ENCODE peak calls at places on chromosomes 16 and 17, in four cellular contexts. One of them, this sample, is unnamed. For H3K9me3, the result is how much of the 10 kb centered on the place peaks cover.

GRCh38 chr17:80899402-80900268 is 92.0 kb upstream of the CHMP6 start:
- DNase-seq in K562: peak
- DNase-seq in A549: peak
- DNase-seq in adrenal gland: peak
- DNase-seq in this sample: peak

GRCh38 chr17:57604771-57605733 is 140.0 kb downstream of the CCDC182 start:
- DNase-seq in A549: no peak
- DNase-seq in K562: no peak
- DNase-seq in adrenal gland: peak
- DNase-seq in this sample: no peak

GRCh38 chr17:37648555-37648954 is 5.3 kb upstream of the DDX52 start:
- DNase-seq in adrenal gland: no peak
- DNase-seq in A549: no peak
- DNase-seq in K562: no peak
- DNase-seq in this sample: no peak

GRCh38 chr17:4594406-4595349 is 10.3 kb downstream of the SMTNL2 start:
- DNase-seq in adrenal gland: no peak
- DNase-seq in A549: no peak
- DNase-seq in K562: peak
- DNase-seq in this sample: no peak

GRCh38 chr17:4483012-4483840 is 15.5 kb upstream of the SPNS2 start:
- DNase-seq in K562: no peak
- DNase-seq in A549: peak
- DNase-seq in adrenal gland: no peak
- DNase-seq in this sample: peak

GRCh38 chr16:83924686-83925085 is 25.8 kb downstream of the MLYCD start:
- DNase-seq in A549: no peak
- DNase-seq in adrenal gland: no peak
- DNase-seq in K562: no peak
- DNase-seq in this sample: no peak

GRCh38 chr16:51184702-51185433 is 33.8 kb upstream of the SALL1 start:
- DNase-seq in K562: no peak
- DNase-seq in adrenal gland: no peak
- DNase-seq in A549: no peak
- DNase-seq in this sample: no peak

GRCh38 chr16:88747588-88748301 is 37.3 kb downstream of the PIEZO1 start:
- DNase-seq in adrenal gland: no peak
- DNase-seq in K562: peak
- DNase-seq in A549: peak
- DNase-seq in this sample: peak

GRCh38 chr17:70136131-70136530 is 33.2 kb upstream of the KCNJ2 start:
- DNase-seq in adrenal gland: no peak
- DNase-seq in A549: no peak
- DNase-seq in K562: no peak
- DNase-seq in this sample: no peak

GRCh38 chr16:85491798-85492616 is 121.1 kb upstream of the GSE1 start:
- DNase-seq in adrenal gland: peak
- DNase-seq in K562: no peak
- DNase-seq in A549: no peak
- DNase-seq in this sample: peak

GRCh38 chr16:85626191-85626951 is 13.2 kb downstream of the GSE1 start:
- DNase-seq in A549: no peak
- DNase-seq in K562: no peak
- DNase-seq in adrenal gland: no peak
- DNase-seq in this sample: no peak

GRCh38 chr17:45834471-45835396 is 9.9 kb upstream of the SPPL2C start:
- DNase-seq in A549: peak
- DNase-seq in adrenal gland: no peak
- DNase-seq in K562: no peak
- DNase-seq in this sample: no peak

GRCh38 chr16:48897698-48898205 is 287.8 kb upstream of the N4BP1 start:
- DNase-seq in K562: no peak
- DNase-seq in A549: no peak
- DNase-seq in adrenal gland: no peak
- DNase-seq in this sample: no peak

DNA sequence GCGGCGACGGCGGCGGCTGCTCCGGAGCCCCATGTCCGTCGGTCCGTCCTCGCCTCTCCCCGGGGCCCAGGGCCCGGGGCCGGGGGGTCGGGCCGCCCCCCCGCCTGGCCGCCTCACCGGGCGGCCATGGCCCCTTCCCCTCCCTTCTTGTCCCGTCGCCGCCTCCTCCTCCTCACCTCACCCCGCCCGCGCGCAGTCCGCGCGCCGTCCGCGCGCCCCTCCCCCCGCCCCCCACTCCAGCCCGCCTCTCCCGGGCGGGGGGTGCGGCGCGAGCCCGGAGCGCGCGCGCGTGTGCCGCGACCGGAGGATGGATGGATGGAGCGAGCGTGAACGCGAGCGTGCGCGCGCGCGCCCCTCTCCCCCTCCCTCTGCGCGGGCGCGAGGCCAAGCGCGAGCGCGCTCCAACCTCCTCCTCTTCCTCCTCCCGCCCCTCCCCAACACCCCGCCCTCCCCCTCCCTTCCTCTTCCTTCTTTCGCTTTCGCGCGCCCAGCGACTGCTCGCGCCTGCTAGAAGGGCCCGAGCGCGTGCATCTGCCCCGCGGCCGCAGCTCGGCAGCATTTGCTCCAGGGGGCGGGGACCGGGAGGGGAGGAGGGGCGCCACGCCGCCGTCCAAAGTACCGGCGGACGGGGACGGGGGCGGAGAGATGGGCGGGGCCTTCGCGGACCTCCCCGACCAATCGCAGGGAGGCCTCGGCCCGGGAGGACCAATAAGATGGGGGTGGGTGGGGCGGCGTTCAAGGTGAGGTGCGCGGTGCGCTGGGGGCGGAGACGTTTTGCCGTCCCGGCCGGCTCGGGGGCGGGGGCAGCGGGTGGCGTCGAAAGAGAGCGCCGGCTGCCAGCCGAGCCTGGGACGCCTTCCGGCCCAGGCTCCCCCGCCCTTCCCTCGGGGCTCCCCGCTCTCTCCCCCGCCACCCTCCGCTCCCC is at the start of gene ATXN7L3:
- DNase-seq in K562: peak
- DNase-seq in A549: peak
- DNase-seq in adrenal gland: peak
- DNase-seq in this sample: peak
- TF ChIP-seq POLR2A in K562: no peak
- TF ChIP-seq POLR2A in A549: peak
- TF ChIP-seq POLR2A in adrenal gland: peak
- TF ChIP-seq POLR2A in this sample: no peak

GRCh38 chr17:39114744-39115534 is 36.5 kb downstream of the PLXDC1 start:
- DNase-seq in adrenal gland: no peak
- DNase-seq in A549: no peak
- DNase-seq in K562: no peak
- DNase-seq in this sample: no peak

GRCh38 chr17:39110435-39111136 is 40.9 kb downstream of the PLXDC1 start:
- DNase-seq in K562: no peak
- DNase-seq in adrenal gland: no peak
- DNase-seq in A549: no peak
- DNase-seq in this sample: no peak

GRCh38 chr17:39116224-39116623 is 35.2 kb downstream of the PLXDC1 start:
- DNase-seq in A549: no peak
- DNase-seq in K562: no peak
- DNase-seq in adrenal gland: no peak
- DNase-seq in this sample: no peak

GRCh38 chr17:39108976-39109375 is 42.5 kb downstream of the PLXDC1 start:
- DNase-seq in A549: no peak
- DNase-seq in K562: no peak
- DNase-seq in adrenal gland: no peak
- DNase-seq in this sample: no peak

DNA sequence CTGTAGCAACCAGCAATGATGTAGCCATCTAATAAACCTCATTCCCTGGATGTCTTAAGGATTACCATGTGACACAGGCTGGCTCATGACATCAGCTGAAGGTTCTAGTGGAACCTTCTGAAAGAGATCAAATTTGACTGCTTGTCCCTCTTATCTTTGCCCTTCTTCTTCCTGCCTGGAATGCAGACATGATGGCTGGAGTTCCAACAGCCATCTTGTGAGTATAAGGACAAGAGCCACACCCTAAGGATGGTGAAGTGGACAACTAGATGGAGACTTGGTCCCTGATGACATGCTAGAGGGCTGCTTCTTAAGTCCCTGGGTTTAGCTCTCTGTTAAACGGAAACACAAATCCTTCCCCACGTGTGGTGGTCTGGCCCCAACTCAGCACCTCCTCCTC is 37.6 kb downstream of the PLXDC1 start:
- DNase-seq in A549: no peak
- DNase-seq in K562: no peak
- DNase-seq in adrenal gland: no peak
- DNase-seq in this sample: no peak
- H3K9me3 ChIP-seq in A549: under half
- H3K9me3 ChIP-seq in K562: under half
- H3K9me3 ChIP-seq in adrenal gland: under half
- H3K9me3 ChIP-seq in this sample: under half

DNA sequence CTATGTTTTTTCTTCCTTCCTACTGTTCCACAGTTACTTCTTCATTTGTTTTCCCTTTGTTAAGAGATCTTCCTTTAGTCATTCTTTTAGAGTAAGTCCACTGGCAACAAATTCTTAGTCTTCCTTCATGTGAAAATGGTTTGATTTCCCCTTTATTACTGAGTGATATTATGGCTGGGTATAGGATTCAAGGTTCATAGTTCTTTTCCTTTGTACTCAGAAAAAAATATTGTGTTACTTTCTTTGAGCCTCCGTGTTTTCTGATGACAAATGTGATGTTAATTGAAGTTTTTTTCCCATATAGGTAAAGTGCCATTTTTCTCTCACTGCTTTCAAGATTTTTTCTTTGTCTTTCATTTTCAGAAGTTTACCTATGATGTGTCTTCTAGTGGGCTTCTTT is 283.1 kb upstream of the TBX2 start:
- DNase-seq in adrenal gland: no peak
- DNase-seq in A549: no peak
- DNase-seq in K562: no peak
- DNase-seq in this sample: no peak
- TF ChIP-seq POLR2A in adrenal gland: no peak
- TF ChIP-seq POLR2A in A549: no peak
- TF ChIP-seq POLR2A in K562: no peak
- TF ChIP-seq POLR2A in this sample: no peak

GRCh38 chr17:67754001-67754400 is 36.3 kb downstream of the NOL11 start:
- DNase-seq in K562: no peak
- DNase-seq in A549: no peak
- DNase-seq in adrenal gland: no peak
- DNase-seq in this sample: no peak

GRCh38 chr17:67751101-67752074 is 33.7 kb downstream of the NOL11 start:
- DNase-seq in adrenal gland: no peak
- DNase-seq in A549: no peak
- DNase-seq in K562: no peak
- DNase-seq in this sample: no peak

GRCh38 chr17:67746704-67747571 is 29.2 kb downstream of the NOL11 start:
- DNase-seq in A549: no peak
- DNase-seq in adrenal gland: no peak
- DNase-seq in K562: no peak
- DNase-seq in this sample: no peak

GRCh38 chr17:67753026-67753425 is 35.3 kb downstream of the NOL11 start:
- DNase-seq in K562: no peak
- DNase-seq in A549: no peak
- DNase-seq in adrenal gland: no peak
- DNase-seq in this sample: no peak

DNA sequence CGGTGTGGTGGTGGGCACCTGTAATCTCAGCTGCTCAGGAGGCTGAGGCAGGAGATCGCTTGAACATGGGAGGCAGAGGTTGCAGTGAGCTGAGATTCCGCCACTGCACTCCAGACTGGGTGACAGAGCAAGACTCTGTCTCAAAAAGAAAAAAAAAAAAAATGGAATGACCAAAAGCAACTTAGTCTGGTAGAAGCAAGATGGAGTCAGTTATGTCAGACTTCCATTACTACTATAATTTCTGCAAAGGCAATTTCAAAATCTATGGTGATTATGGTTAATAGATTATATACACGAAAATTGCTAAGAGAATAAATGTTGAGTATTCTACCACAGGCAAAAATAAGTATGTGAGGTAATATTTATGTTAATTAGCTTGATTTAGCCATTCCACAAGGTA is 32.3 kb downstream of the NOL11 start:
- DNase-seq in K562: no peak
- DNase-seq in A549: no peak
- DNase-seq in adrenal gland: no peak
- DNase-seq in this sample: no peak
- H3K9me3 ChIP-seq in K562: under half
- H3K9me3 ChIP-seq in A549: under half
- H3K9me3 ChIP-seq in adrenal gland: under half
- H3K9me3 ChIP-seq in this sample: under half

GRCh38 chr17:16987001-16987829 is 15.3 kb upstream of the TNFRSF13B start:
- DNase-seq in adrenal gland: no peak
- DNase-seq in K562: no peak
- DNase-seq in A549: no peak
- DNase-seq in this sample: no peak

GRCh38 chr17:16988749-16989229 is 16.9 kb upstream of the TNFRSF13B start:
- DNase-seq in A549: no peak
- DNase-seq in adrenal gland: no peak
- DNase-seq in K562: no peak
- DNase-seq in this sample: no peak

GRCh38 chr17:16986391-16986790 is 14.5 kb upstream of the TNFRSF13B start:
- DNase-seq in K562: no peak
- DNase-seq in A549: no peak
- DNase-seq in adrenal gland: no peak
- DNase-seq in this sample: no peak

GRCh38 chr17:16989230-16989952 is 17.5 kb upstream of the TNFRSF13B start:
- DNase-seq in A549: no peak
- DNase-seq in adrenal gland: no peak
- DNase-seq in K562: no peak
- DNase-seq in this sample: no peak

DNA sequence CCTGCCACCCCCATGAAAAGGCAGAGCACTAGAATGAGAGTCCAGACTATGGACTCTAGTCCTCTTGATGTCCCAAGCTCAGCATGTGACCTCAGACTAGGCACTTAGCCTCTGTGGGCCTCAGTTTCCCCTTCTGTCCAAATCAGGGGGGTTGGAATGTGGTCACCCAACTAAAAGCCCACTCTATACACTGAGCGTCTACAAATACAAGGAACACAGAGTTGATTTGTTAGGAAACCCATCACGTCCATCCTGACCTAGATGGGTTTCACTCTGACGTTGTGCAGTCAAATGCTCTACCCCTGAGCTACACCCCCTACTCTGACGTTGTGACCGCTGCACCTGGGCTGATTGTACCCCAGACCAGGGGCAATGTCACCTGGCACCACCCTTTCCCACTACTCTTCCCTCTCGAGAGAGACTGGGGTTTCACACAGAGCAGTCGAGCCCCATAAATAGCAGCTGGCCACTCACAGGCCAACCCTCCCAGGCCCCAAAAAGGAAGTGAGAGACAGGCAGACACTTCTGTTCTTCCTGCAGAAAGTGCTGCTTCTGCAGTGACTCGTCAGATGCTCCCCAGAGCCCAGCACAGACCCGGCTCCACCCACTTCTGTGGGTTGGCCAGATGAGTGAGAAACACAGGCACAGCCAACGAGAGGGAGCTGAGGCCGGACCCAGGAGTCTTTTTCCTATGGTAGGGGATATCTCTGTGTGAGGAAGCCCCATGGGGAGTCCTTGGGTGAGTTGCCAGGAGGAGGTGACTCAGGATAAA is 16.1 kb upstream of the TNFRSF13B start:
- DNase-seq in adrenal gland: peak
- DNase-seq in A549: peak
- DNase-seq in K562: peak
- DNase-seq in this sample: no peak
- TF ChIP-seq POLR2A in adrenal gland: no peak
- TF ChIP-seq POLR2A in A549: no peak
- TF ChIP-seq POLR2A in K562: no peak
- TF ChIP-seq POLR2A in this sample: no peak

This sample was measured in HCT116.